ENCODE peak calls at places on chromosomes 6 and 20, in seven cellular contexts. O is mesendoderm, P is H9, F is trophoblast cell, K is neuronal stem cell, J is mesenchymal stem cell, B is H1. E is an unnamed sample.

GRCh38 chr20:2585811-2586210 is 49.4 kb downstream of the TMC2 start:
- DNase-seq in O (no peak), P (no peak), F (no peak), K (no peak), J (no peak), B (peak), E (peak)

GRCh38 chr6:2081155-2082138 is 164.0 kb downstream of the GMDS start:
- DNase-seq in O (no peak), P (no peak), F (no peak), K (no peak), J (no peak), B (no peak), E (no peak)

GRCh38 chr20:2846698-2847097 is 6.2 kb downstream of the VPS16 start:
- DNase-seq in O (no peak), P (no peak), F (no peak), K (no peak), J (no peak), B (no peak), E (no peak)

GRCh38 chr6:7389162-7389450 is 436 bp downstream of the CAGE1 start:
- DNase-seq in O (no peak), P (no peak), F (peak), K (no peak), J (no peak), B (no peak), E (peak)

GRCh38 chr6:81553246-81553645 is 199.2 kb downstream of the TENT5A start:
- DNase-seq in O (no peak), P (no peak), F (no peak), K (no peak), J (no peak), B (no peak), E (peak)

GRCh38 chr6:139533573-139534471 is 159.4 kb upstream of the CITED2 start:
- DNase-seq in O (peak), P (no peak), F (peak), K (no peak), J (peak), B (no peak), E (peak)

GRCh38 chr6:75381878-75382633 is 97.5 kb upstream of the TMEM30A start:
- DNase-seq in O (no peak), P (no peak), F (no peak), K (no peak), J (no peak), B (no peak), E (no peak)

GRCh38 chr20:3045042-3045815 is 623 bp upstream of the MRPS26 start:
- DNase-seq in O (no peak), P (peak), F (no peak), K (no peak), J (peak), B (no peak), E (peak)

GRCh38 chr20:51586005-51586440 is 43.5 kb upstream of the NFATC2 start:
- DNase-seq in O (peak), P (no peak), F (peak), K (no peak), J (peak), B (no peak), E (peak)

GRCh38 chr6:142935553-142936517 is 9.1 kb downstream of the HIVEP2 start:
- DNase-seq in O (no peak), P (no peak), F (no peak), K (no peak), J (no peak), B (no peak), E (no peak)

GRCh38 chr6:22071655-22072054 is 225.2 kb downstream of the PRL start:
- DNase-seq in O (peak), P (peak), F (no peak), K (peak), J (peak), B (no peak), E (peak)

GRCh38 chr6:130421567-130421966 is 55.8 kb downstream of the TMEM200A start:
- DNase-seq in O (no peak), P (no peak), F (no peak), K (no peak), J (peak), B (no peak), E (peak)

GRCh38 chr6:125001684-125002083 is 39.4 kb downstream of the RNF217 start:
- DNase-seq in O (no peak), P (no peak), F (no peak), K (no peak), J (peak), B (no peak), E (no peak)

GRCh38 chr6:40444811-40445210 is 142.4 kb downstream of the LRFN2 start:
- DNase-seq in O (no peak), P (no peak), F (no peak), K (no peak), J (no peak), B (no peak), E (no peak)

GRCh38 chr6:40441132-40441531 is 146.0 kb downstream of the LRFN2 start:
- DNase-seq in O (no peak), P (no peak), F (no peak), K (no peak), J (no peak), B (no peak), E (no peak)

GRCh38 chr6:40442591-40442990 is 144.6 kb downstream of the LRFN2 start:
- DNase-seq in O (no peak), P (no peak), F (no peak), K (no peak), J (no peak), B (no peak), E (no peak)

GRCh38 chr6:40444307-40444706 is 142.9 kb downstream of the LRFN2 start:
- DNase-seq in O (peak), P (no peak), F (no peak), K (no peak), J (no peak), B (no peak), E (no peak)

GRCh38 chr6:40443842-40444241 is 143.3 kb downstream of the LRFN2 start:
- DNase-seq in O (no peak), P (no peak), F (no peak), K (no peak), J (no peak), B (no peak), E (no peak)
- H3K9ac ChIP-seq in O (no peak), P (no peak), F (no peak), K (no peak), J (no peak), B (no peak), E (no peak)

GRCh38 chr20:24609757-24610156 is 140.3 kb downstream of the SYNDIG1 start:
- DNase-seq in O (peak), P (no peak), F (no peak), K (no peak), J (no peak), B (no peak), E (no peak)

GRCh38 chr20:24610341-24611115 is 141.1 kb downstream of the SYNDIG1 start:
- DNase-seq in O (peak), P (no peak), F (no peak), K (no peak), J (no peak), B (no peak), E (no peak)

GRCh38 chr20:24608926-24609667 is 139.7 kb downstream of the SYNDIG1 start:
- DNase-seq in O (no peak), P (no peak), F (no peak), K (no peak), J (no peak), B (no peak), E (peak)

GRCh38 chr20:24612799-24613775 is 143.7 kb downstream of the SYNDIG1 start:
- DNase-seq in O (no peak), P (no peak), F (no peak), K (no peak), J (no peak), B (no peak), E (peak)

DNA sequence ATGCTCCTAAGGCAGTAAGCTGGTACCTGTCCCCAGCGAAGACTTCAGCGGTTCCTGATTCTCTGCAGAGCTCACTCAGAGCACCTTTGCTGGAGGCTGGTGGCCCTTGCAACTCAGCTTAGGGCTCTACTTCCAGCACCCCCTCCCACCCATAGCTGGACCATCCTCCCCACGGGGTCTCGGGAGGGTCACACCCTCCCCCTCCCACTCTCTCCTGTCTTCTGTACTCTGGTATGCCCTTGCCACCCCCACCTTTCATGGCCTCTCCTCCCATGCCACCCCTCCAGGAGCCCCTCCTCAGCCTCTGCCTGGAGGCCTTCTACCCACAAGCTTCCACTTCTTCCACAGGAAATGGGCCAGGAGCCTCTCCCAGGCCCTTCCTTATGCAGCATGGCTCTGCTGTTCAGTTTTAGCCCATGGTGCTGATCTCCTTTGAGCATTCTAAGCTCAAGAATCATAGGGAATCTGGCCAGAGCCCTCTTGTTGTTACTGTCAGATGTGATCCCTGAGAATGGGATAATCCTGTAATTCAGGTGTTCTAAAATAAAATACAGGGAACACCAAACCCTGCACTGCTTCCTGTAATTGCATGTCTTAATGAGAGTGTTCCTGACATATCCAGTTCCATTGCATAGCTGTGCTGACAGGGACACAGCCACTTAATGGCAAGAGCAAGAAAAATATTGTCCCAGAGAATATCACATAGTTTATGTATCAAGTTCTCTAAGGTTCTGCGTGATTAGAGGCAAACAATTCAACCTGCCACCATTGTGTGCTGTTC is 142.1 kb downstream of the SYNDIG1 start:
- DNase-seq in O (no peak), P (no peak), F (no peak), K (no peak), J (no peak), B (no peak), E (no peak)
- H4K8ac ChIP-seq in O (no peak), P (no peak), F (no peak), K (no peak), J (no peak), B (no peak), E (no peak)

DNA sequence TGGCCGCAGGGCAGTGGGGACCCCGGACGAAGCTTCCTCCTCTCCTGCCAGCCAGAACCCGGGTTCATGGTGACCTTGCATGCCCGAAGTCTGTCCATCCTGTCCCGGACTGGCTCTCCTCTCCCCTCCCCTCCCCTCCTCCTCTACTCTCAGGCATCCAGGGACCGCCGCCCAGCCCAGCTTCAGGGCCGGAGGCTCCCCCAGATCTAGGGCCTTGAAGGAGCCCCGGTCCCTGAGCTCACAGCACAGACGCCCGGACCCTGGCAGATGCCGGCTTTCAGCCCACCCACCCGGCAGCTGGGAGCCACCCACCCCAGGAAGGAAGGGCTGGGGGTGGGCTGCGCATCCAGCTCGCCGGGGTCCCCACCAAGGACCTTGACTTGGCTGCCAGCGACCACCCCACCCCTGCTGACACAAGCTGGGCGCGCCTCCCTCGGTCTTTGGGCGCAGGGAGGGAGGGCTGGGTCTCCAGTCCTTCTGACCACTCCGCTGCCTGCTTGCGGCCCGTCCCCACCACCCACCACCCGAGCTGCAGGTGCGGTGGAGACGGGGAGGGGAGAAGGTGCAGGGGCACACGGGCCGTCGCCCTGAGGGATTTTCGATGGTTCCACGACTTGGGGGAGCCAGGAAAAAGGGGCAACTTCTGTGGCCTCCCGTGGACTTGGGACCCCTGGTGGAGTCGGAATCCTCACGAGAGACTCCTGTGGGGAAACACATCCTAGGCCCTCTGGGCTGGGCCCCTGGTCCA is 5.8 kb upstream of the ABHD16B start:
- DNase-seq in O (peak), P (no peak), F (no peak), K (no peak), J (no peak), B (peak), E (no peak)
- H3K9ac ChIP-seq in O (peak), P (no peak), F (no peak), K (peak), J (peak), B (no peak), E (no peak)

DNA sequence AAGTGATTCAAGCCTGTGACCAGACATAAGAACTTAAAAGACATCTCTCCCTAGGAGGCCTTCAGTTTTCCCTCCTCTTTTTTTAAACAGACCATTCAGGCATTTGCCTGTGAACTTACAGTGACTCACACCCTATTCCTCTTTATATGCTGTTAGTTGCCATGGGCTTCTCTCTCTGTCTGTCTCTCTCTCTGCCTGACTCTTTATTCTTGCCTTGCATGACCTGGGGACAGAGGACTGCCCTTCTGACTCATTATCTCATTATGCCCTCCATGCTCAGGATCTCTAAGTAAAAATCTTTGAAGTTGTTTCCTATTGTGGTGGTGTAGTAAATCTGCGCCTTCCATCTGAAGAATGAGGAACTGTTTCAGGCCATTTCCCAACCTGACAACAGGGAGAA is 442.2 kb upstream of the MAN1A1 start:
- DNase-seq in O (peak), P (no peak), F (peak), K (no peak), J (peak), B (no peak), E (no peak)
- H4K8ac ChIP-seq in O (no peak), P (no peak), F (peak), K (no peak), J (no peak), B (no peak), E (no peak)

DNA sequence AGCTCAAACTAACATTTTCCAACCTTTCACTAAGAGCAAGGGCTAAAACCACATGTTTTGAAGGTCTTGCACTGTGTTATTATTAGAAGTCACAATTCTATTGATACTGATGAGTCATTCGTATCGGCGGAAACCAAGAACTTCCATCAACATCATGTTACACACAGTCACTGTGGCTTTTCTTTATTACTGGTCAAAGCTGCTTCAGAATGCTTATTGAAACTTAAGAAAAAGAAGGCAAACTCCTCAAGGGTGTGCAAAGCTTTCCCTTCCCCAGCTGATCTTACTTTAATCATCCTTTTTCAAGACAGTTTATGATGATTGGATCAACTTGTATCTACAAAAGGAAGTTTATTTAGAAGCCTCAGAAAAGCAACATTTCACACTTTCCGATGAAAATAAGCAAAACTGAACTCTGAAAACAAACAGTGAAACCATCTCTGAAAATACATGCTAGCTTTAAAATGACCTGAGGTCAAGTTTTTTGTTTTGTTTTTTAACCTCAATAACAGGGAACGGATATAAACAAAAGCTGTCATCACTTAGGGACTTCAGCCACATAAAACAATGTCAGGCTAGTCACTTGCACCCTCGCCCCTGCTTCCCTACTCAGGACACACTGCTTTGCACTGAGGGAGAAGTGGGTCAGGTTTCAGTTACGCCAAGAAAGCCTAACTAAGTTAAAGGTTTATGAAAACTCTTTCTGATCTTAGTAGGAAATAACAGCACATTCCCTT is 11.7 kb downstream of the BACH2 start:
- DNase-seq in O (peak), P (no peak), F (no peak), K (no peak), J (peak), B (no peak), E (peak)
- H3K9ac ChIP-seq in O (no peak), P (no peak), F (no peak), K (no peak), J (peak), B (no peak), E (no peak)

DNA sequence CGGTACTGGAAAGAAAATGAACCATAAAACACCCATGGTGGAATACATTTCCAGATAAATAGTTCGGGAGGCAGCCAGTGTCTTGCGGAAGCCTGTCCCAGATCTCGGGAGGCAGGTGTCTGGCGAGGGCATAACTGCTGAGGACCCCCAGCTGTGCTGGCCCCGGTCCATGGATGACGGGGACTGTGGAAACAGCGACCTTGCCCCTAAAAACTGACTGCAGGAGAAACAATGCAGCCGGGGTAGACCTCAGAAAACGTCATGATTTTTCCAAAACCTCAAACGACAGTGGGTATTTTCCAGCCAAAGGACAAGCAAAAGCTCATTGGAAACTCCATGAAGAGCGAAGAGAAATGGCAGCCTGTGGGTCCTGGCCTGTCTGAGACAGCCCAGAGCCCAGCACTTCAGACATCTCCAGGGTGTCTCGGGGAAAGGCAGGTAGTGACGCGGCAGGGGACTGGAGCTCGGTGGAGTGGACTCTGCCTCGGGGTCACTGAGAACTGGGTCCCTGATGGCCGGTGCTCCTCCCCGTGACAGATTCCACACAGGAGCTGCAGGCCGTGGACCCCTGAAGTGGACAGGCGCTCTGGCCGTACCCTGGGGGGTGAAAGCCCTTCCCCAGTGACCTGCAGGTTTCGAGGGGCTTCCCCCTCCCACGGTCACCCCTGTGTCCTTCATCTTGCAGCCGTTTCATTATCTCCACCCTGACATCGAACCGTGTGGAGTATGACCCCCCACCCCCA is 188.6 kb downstream of the SYNDIG1 start:
- DNase-seq in O (no peak), P (no peak), F (no peak), K (no peak), J (no peak), B (no peak), E (no peak)
- H4K8ac ChIP-seq in O (no peak), P (no peak), F (no peak), K (no peak), J (no peak), B (no peak), E (no peak)

GRCh38 chr6:26056583-26057350 is 30.5 kb upstream of the HFE start:
- DNase-seq in O (peak), P (no peak), F (no peak), K (no peak), J (no peak), B (no peak), E (peak)

GRCh38 chr6:26059901-26060300 is 27.3 kb upstream of the HFE start:
- DNase-seq in O (no peak), P (no peak), F (no peak), K (no peak), J (no peak), B (no peak), E (no peak)

GRCh38 chr6:26054937-26055669 is 32.1 kb upstream of the HFE start:
- DNase-seq in O (peak), P (peak), F (peak), K (peak), J (peak), B (peak), E (peak)

GRCh38 chr6:26055670-26056582 is 31.3 kb upstream of the HFE start:
- DNase-seq in O (peak), P (peak), F (peak), K (peak), J (peak), B (peak), E (peak)

GRCh38 chr6:26057899-26058298 is 29.3 kb upstream of the HFE start:
- DNase-seq in O (no peak), P (no peak), F (no peak), K (no peak), J (no peak), B (no peak), E (no peak)
- H3K9ac ChIP-seq in O (no peak), P (no peak), F (no peak), K (no peak), J (peak), B (no peak), E (no peak)

DNA sequence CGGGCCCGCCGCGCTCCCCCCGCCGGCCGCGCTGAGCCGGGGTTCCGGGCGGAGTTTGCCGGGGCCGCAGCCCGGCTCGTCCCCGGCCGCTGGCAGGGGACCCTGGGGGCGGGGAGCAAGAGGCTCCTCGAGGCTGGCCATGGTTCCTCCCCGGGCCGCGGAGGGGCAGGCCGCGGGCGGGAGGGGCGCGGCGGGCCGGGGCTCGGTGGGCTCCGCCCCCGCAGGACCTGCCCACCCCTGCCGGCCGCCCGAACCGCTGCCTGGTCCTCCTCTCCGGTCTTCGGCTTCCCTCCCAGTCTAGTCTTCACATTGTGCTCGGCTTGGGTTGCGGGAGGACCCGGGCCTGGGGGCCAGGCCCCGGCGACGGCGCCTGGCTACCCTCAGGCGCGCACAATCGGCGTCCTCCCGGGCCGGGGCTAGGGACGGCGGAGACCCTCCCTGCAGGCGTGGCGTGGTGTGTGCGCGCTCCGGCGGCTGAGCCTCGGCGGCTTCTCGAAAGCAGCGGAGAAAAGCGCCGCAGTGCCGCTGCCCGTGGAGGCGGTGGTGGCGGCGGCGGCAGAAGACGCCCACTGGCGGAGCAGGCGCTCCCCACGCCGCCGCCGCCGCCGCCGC is at the start of gene PDE10A:
- DNase-seq in O (peak), P (peak), F (peak), K (peak), J (peak), B (peak), E (peak)
- H4K8ac ChIP-seq in O (no peak), P (no peak), F (peak), K (no peak), J (peak), B (peak), E (peak)

GRCh38 chr20:64077541-64077875 is 1.8 kb downstream of the RGS19 start:
- DNase-seq in O (no peak), P (no peak), F (no peak), K (no peak), J (no peak), B (no peak), E (no peak)
- H3K9ac ChIP-seq in O (no peak), P (no peak), F (no peak), K (peak), J (no peak), B (no peak), E (no peak)